ENCODE peak calls at places on chromosomes 11 and 22, in ten cellular contexts. One of them, this sample, is unnamed.
A peak's percentile ranks its signal among the peaks of the same experiment; 100 is the strongest.

GRCh38 chr11:67354314-67355022 is 1.1 kb upstream of the POLD4 start:
- DNase-seq in PC-3: peak; percentile 99
- DNase-seq in astrocyte of the spinal cord: peak; percentile 93
- DNase-seq in body of pancreas: peak; percentile 62
- DNase-seq in DND-41: no peak
- DNase-seq in Peyer's patch: no peak
- DNase-seq in right lobe of liver: peak; percentile 85
- DNase-seq in HFF-Myc: peak; percentile 96
- DNase-seq in heart right ventricle: peak; percentile 57
- DNase-seq in cardiac muscle cell: peak; percentile 93
- DNase-seq in this sample: no peak

GRCh38 chr11:23280088-23280487 is 419.8 kb upstream of the CCDC179 start:
- DNase-seq in body of pancreas: no peak
- DNase-seq in PC-3: no peak
- DNase-seq in astrocyte of the spinal cord: peak; percentile 50
- DNase-seq in cardiac muscle cell: peak; percentile 50
- DNase-seq in Peyer's patch: no peak
- DNase-seq in heart right ventricle: no peak
- DNase-seq in right lobe of liver: no peak
- DNase-seq in HFF-Myc: no peak
- DNase-seq in DND-41: no peak
- DNase-seq in this sample: no peak

GRCh38 chr11:36254739-36255138 is 34.5 kb downstream of the COMMD9 start:
- DNase-seq in astrocyte of the spinal cord: no peak
- DNase-seq in HFF-Myc: no peak
- DNase-seq in Peyer's patch: no peak
- DNase-seq in PC-3: peak; percentile 81
- DNase-seq in DND-41: no peak
- DNase-seq in cardiac muscle cell: no peak
- DNase-seq in body of pancreas: no peak
- DNase-seq in right lobe of liver: no peak
- DNase-seq in heart right ventricle: no peak
- DNase-seq in this sample: no peak

GRCh38 chr11:67502328-67502979 is 2.7 kb downstream of the PITPNM1 start:
- DNase-seq in right lobe of liver: no peak
- DNase-seq in cardiac muscle cell: no peak
- DNase-seq in HFF-Myc: no peak
- DNase-seq in astrocyte of the spinal cord: no peak
- DNase-seq in body of pancreas: no peak
- DNase-seq in DND-41: no peak
- DNase-seq in Peyer's patch: no peak
- DNase-seq in PC-3: no peak
- DNase-seq in heart right ventricle: no peak
- DNase-seq in this sample: no peak

GRCh38 chr11:63553759-63554158 is 9.4 kb downstream of the PLAAT2 start:
- DNase-seq in Peyer's patch: no peak
- DNase-seq in PC-3: peak; percentile 22
- DNase-seq in HFF-Myc: no peak
- DNase-seq in right lobe of liver: no peak
- DNase-seq in cardiac muscle cell: peak; percentile 65
- DNase-seq in DND-41: peak; percentile 89
- DNase-seq in heart right ventricle: no peak
- DNase-seq in astrocyte of the spinal cord: no peak
- DNase-seq in body of pancreas: no peak
- DNase-seq in this sample: peak; percentile 88

GRCh38 chr11:45391168-45391850 is 105.2 kb upstream of the SYT13 start:
- DNase-seq in cardiac muscle cell: no peak
- DNase-seq in body of pancreas: no peak
- DNase-seq in heart right ventricle: no peak
- DNase-seq in right lobe of liver: no peak
- DNase-seq in PC-3: no peak
- DNase-seq in HFF-Myc: no peak
- DNase-seq in Peyer's patch: no peak
- DNase-seq in astrocyte of the spinal cord: no peak
- DNase-seq in DND-41: no peak
- DNase-seq in this sample: no peak

GRCh38 chr11:111977141-111978027 is 40.2 kb downstream of the DIXDC1 start:
- DNase-seq in cardiac muscle cell: peak; percentile 54
- DNase-seq in body of pancreas: peak; percentile 56
- DNase-seq in astrocyte of the spinal cord: peak; percentile 46
- DNase-seq in DND-41: no peak
- DNase-seq in PC-3: peak; percentile 56
- DNase-seq in HFF-Myc: no peak
- DNase-seq in heart right ventricle: peak; percentile 77
- DNase-seq in Peyer's patch: no peak
- DNase-seq in right lobe of liver: peak; percentile 70
- DNase-seq in this sample: no peak

GRCh38 chr22:43516996-43517635 is 105.3 kb downstream of the MPPED1 start:
- DNase-seq in HFF-Myc: no peak
- DNase-seq in right lobe of liver: no peak
- DNase-seq in heart right ventricle: no peak
- DNase-seq in DND-41: no peak
- DNase-seq in PC-3: no peak
- DNase-seq in astrocyte of the spinal cord: no peak
- DNase-seq in Peyer's patch: no peak
- DNase-seq in cardiac muscle cell: no peak
- DNase-seq in body of pancreas: no peak
- DNase-seq in this sample: no peak

GRCh38 chr11:587978-588380 is 11.7 kb downstream of the PHRF1 start:
- DNase-seq in body of pancreas: no peak
- DNase-seq in PC-3: no peak
- DNase-seq in HFF-Myc: no peak
- DNase-seq in cardiac muscle cell: peak; percentile 71
- DNase-seq in right lobe of liver: peak; percentile 90
- DNase-seq in Peyer's patch: peak; percentile 30
- DNase-seq in astrocyte of the spinal cord: peak; percentile 47
- DNase-seq in DND-41: no peak
- DNase-seq in heart right ventricle: no peak
- DNase-seq in this sample: no peak

GRCh38 chr11:4025957-4026324 is 68.7 kb upstream of the RRM1 start:
- DNase-seq in heart right ventricle: no peak
- DNase-seq in PC-3: no peak
- DNase-seq in HFF-Myc: no peak
- DNase-seq in body of pancreas: no peak
- DNase-seq in right lobe of liver: no peak
- DNase-seq in cardiac muscle cell: peak; percentile 82
- DNase-seq in DND-41: no peak
- DNase-seq in astrocyte of the spinal cord: no peak
- DNase-seq in Peyer's patch: no peak
- DNase-seq in this sample: no peak

DNA sequence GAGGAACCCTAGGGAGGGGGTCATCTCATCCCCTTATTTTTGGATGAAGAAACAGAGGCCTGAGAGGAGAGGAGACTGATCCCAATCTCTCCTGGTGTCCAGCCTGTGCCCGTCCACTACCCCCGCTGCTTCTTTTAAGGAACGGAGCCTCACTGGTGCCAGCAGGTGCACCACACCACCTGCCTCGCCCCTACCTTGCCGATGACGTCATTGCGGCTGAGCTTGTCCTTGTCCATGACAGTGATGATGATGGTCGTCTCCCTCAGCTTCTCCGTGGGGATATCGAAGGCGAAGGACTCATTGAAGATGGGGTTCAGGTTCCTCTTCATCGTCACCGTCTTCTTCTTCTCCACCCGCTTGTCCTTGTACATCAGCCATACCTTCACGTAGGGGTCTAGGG is 14.3 kb downstream of the LRRC10B start:
- DNase-seq in body of pancreas: no peak
- DNase-seq in HFF-Myc: no peak
- DNase-seq in DND-41: no peak
- DNase-seq in heart right ventricle: no peak
- DNase-seq in PC-3: no peak
- DNase-seq in Peyer's patch: no peak
- DNase-seq in cardiac muscle cell: no peak
- DNase-seq in right lobe of liver: no peak
- DNase-seq in astrocyte of the spinal cord: no peak
- DNase-seq in this sample: no peak
- H3K4me3 ChIP-seq in body of pancreas: no peak overlapping the region
- H3K4me3 ChIP-seq in HFF-Myc: no peak overlapping the region
- H3K4me3 ChIP-seq in DND-41: no peak overlapping the region
- H3K4me3 ChIP-seq in heart right ventricle: no peak overlapping the region
- H3K4me3 ChIP-seq in PC-3: no peak overlapping the region
- H3K4me3 ChIP-seq in Peyer's patch: no peak overlapping the region
- H3K4me3 ChIP-seq in cardiac muscle cell: no peak overlapping the region
- H3K4me3 ChIP-seq in right lobe of liver: no peak overlapping the region
- H3K4me3 ChIP-seq in astrocyte of the spinal cord: no peak overlapping the region
- H3K4me3 ChIP-seq in this sample: no peak overlapping the region

GRCh38 chr22:24401824-24402434 is 25.5 kb upstream of the ADORA2A start:
- DNase-seq in PC-3: no peak
- DNase-seq in astrocyte of the spinal cord: no peak
- DNase-seq in Peyer's patch: no peak
- DNase-seq in DND-41: no peak
- DNase-seq in right lobe of liver: no peak
- DNase-seq in heart right ventricle: no peak
- DNase-seq in cardiac muscle cell: no peak
- DNase-seq in body of pancreas: no peak
- DNase-seq in HFF-Myc: no peak
- DNase-seq in this sample: no peak

GRCh38 chr22:24402460-24403192 is 24.8 kb upstream of the ADORA2A start:
- DNase-seq in HFF-Myc: peak; percentile 98
- DNase-seq in DND-41: no peak
- DNase-seq in heart right ventricle: peak; percentile 49
- DNase-seq in Peyer's patch: peak; percentile 34
- DNase-seq in cardiac muscle cell: peak; percentile 89
- DNase-seq in astrocyte of the spinal cord: peak; percentile 89
- DNase-seq in PC-3: peak; percentile 94
- DNase-seq in right lobe of liver: peak; percentile 78
- DNase-seq in body of pancreas: peak; percentile 62
- DNase-seq in this sample: no peak

GRCh38 chr22:24398409-24398808 is 29.0 kb upstream of the ADORA2A start:
- DNase-seq in cardiac muscle cell: no peak
- DNase-seq in PC-3: no peak
- DNase-seq in body of pancreas: no peak
- DNase-seq in astrocyte of the spinal cord: no peak
- DNase-seq in right lobe of liver: no peak
- DNase-seq in DND-41: no peak
- DNase-seq in heart right ventricle: no peak
- DNase-seq in HFF-Myc: no peak
- DNase-seq in Peyer's patch: no peak
- DNase-seq in this sample: no peak

GRCh38 chr22:24400726-24401596 is 26.4 kb upstream of the ADORA2A start:
- DNase-seq in cardiac muscle cell: no peak
- DNase-seq in body of pancreas: no peak
- DNase-seq in DND-41: no peak
- DNase-seq in HFF-Myc: no peak
- DNase-seq in PC-3: no peak
- DNase-seq in heart right ventricle: no peak
- DNase-seq in astrocyte of the spinal cord: no peak
- DNase-seq in Peyer's patch: no peak
- DNase-seq in right lobe of liver: no peak
- DNase-seq in this sample: no peak

DNA sequence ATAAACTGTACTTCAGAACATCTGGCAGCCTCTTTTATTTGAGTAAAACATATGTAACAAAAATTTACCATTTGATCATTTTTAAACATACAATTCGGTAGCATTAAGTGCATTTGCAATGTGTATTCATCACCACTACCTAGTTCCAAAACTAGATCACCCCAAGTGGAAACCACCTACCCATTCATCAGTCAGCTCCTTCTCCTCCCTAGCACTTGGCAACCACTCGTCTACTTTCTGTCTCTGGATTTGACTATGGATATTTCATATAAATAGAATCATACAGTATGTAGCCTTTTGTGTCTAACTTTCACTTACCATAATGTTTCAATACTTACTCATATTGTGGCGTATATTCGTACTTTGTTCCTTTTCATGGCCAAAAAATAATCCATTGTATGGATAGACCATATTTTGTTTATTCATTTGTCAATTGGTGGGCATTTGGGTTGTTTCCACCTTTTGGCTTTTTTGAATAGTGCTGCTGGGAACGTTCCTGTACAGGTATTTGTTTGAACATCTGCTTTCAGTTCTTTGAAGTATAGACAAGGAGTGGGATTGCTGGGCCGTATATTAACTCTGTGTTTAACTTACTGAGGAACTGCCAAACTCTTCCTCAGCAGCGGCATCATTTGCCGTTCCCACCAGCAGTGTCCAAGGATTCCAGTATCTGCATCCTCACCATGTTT is 27.2 kb upstream of the ADORA2A start:
- DNase-seq in heart right ventricle: no peak
- DNase-seq in DND-41: no peak
- DNase-seq in HFF-Myc: no peak
- DNase-seq in cardiac muscle cell: no peak
- DNase-seq in astrocyte of the spinal cord: no peak
- DNase-seq in Peyer's patch: no peak
- DNase-seq in body of pancreas: no peak
- DNase-seq in PC-3: no peak
- DNase-seq in right lobe of liver: no peak
- DNase-seq in this sample: no peak
- H3K4me3 ChIP-seq in heart right ventricle: no peak overlapping the region
- H3K4me3 ChIP-seq in DND-41: no peak overlapping the region
- H3K4me3 ChIP-seq in HFF-Myc: no peak overlapping the region
- H3K4me3 ChIP-seq in cardiac muscle cell: no peak overlapping the region
- H3K4me3 ChIP-seq in astrocyte of the spinal cord: no peak overlapping the region
- H3K4me3 ChIP-seq in Peyer's patch: no peak overlapping the region
- H3K4me3 ChIP-seq in body of pancreas: no peak overlapping the region
- H3K4me3 ChIP-seq in PC-3: no peak overlapping the region
- H3K4me3 ChIP-seq in right lobe of liver: no peak overlapping the region
- H3K4me3 ChIP-seq in this sample: no peak overlapping the region

DNA sequence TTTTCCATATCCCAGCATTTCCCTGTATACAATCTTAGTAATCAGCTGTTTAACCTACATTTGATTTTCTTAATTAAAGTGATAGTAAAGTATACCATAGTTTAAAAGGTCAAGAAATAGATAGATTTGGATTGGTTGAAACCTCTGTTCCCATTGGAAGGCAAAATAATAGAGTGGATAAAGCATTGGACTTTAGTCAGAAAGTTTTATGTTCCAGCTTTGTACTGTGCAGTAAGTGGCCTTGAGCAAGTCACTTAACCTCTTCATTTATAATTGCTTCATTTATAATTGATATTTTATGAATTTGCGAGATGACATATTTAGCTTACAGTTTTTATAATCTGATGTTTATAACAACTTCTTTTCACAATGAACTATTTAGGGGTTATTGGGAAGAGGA is 3.6 kb downstream of the ZFP91 start:
- DNase-seq in PC-3: no peak
- DNase-seq in cardiac muscle cell: no peak
- DNase-seq in right lobe of liver: no peak
- DNase-seq in HFF-Myc: no peak
- DNase-seq in astrocyte of the spinal cord: no peak
- DNase-seq in body of pancreas: no peak
- DNase-seq in Peyer's patch: no peak
- DNase-seq in DND-41: no peak
- DNase-seq in heart right ventricle: no peak
- DNase-seq in this sample: no peak
- H3K4me3 ChIP-seq in PC-3: peak overlapping the region; percentile 83
- H3K4me3 ChIP-seq in cardiac muscle cell: no peak overlapping the region
- H3K4me3 ChIP-seq in right lobe of liver: no peak overlapping the region
- H3K4me3 ChIP-seq in HFF-Myc: no peak overlapping the region
- H3K4me3 ChIP-seq in astrocyte of the spinal cord: no peak overlapping the region
- H3K4me3 ChIP-seq in body of pancreas: no peak overlapping the region
- H3K4me3 ChIP-seq in Peyer's patch: no peak overlapping the region
- H3K4me3 ChIP-seq in DND-41: no peak overlapping the region
- H3K4me3 ChIP-seq in heart right ventricle: no peak overlapping the region
- H3K4me3 ChIP-seq in this sample: no peak overlapping the region

DNA sequence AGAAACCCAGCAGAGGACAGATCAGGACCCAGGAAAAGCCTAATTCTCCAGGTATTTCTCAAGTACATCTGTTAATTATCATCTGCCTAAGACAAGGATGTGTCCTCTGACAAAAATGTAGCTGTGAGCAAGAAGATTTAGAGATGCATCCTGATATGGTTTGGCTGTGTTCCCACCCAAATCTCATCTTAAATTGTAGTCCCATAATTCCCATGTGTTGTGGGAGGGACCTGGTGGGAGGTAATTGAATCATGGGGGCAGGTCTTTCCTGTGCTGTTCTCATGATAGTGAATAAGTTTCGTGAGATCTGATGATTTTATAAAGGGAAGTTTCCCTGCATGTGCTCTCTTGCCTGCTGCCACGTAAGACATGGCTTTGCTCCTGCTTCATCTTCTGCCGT is 381.8 kb downstream of the BUD13 start:
- DNase-seq in PC-3: no peak
- DNase-seq in Peyer's patch: no peak
- DNase-seq in DND-41: no peak
- DNase-seq in HFF-Myc: no peak
- DNase-seq in astrocyte of the spinal cord: no peak
- DNase-seq in body of pancreas: no peak
- DNase-seq in heart right ventricle: no peak
- DNase-seq in right lobe of liver: no peak
- DNase-seq in cardiac muscle cell: no peak
- DNase-seq in this sample: no peak
- H3K4me3 ChIP-seq in PC-3: no peak overlapping the region
- H3K4me3 ChIP-seq in Peyer's patch: no peak overlapping the region
- H3K4me3 ChIP-seq in DND-41: no peak overlapping the region
- H3K4me3 ChIP-seq in HFF-Myc: no peak overlapping the region
- H3K4me3 ChIP-seq in astrocyte of the spinal cord: no peak overlapping the region
- H3K4me3 ChIP-seq in body of pancreas: no peak overlapping the region
- H3K4me3 ChIP-seq in heart right ventricle: no peak overlapping the region
- H3K4me3 ChIP-seq in right lobe of liver: no peak overlapping the region
- H3K4me3 ChIP-seq in cardiac muscle cell: no peak overlapping the region
- H3K4me3 ChIP-seq in this sample: no peak overlapping the region